ENCODE peak calls at places on chromosomes 12 and 14, in four cellular contexts. Y is K562, U is GM12878, S is endothelial cell of umbilical vein. R is an unnamed sample.

GRCh38 chr12:57127101-57127709 is 1.1 kb upstream of the LRP1 start:
- DNase-seq in Y (peak), U (no peak), S (no peak), R (peak)

GRCh38 chr12:57450057-57450456 is 5.0 kb upstream of the INHBE start:
- DNase-seq in Y (no peak), U (no peak), S (no peak), R (no peak)

GRCh38 chr12:124441443-124442190 is 125.8 kb downstream of the NCOR2 start:
- DNase-seq in Y (peak), U (no peak), S (peak), R (no peak)

GRCh38 chr12:131915774-131916173 is 13.3 kb upstream of the PUS1 start:
- DNase-seq in Y (no peak), U (no peak), S (no peak), R (no peak)

GRCh38 chr14:81435578-81436295 is 35.6 kb upstream of the STON2 start:
- DNase-seq in Y (peak), U (no peak), S (peak), R (peak)

GRCh38 chr12:76368230-76368629 is 20.0 kb upstream of the BBS10 start:
- DNase-seq in Y (no peak), U (no peak), S (no peak), R (no peak)

GRCh38 chr14:26255213-26255612 is 342.6 kb downstream of the NOVA1 start:
- DNase-seq in Y (no peak), U (no peak), S (peak), R (no peak)

GRCh38 chr12:58750484-58750883 is 169.8 kb downstream of the LRIG3 start:
- DNase-seq in Y (no peak), U (no peak), S (no peak), R (no peak)

GRCh38 chr12:8032242-8033152 is at the start of gene FOXJ2:
- DNase-seq in Y (peak), U (no peak), S (peak), R (peak)

GRCh38 chr12:111841236-111841749 is 735 bp upstream of the MAPKAPK5 start:
- DNase-seq in Y (no peak), U (no peak), S (peak), R (no peak)

GRCh38 chr12:127125607-127126259 is 1141.2 kb upstream of the TMEM132C start:
- DNase-seq in Y (peak), U (peak), S (no peak), R (no peak)

GRCh38 chr12:132244724-132245295 is 84.6 kb downstream of the GALNT9 start:
- DNase-seq in Y (no peak), U (no peak), S (no peak), R (no peak)

GRCh38 chr14:69237142-69237541 is 22.8 kb upstream of the GALNT16 start:
- DNase-seq in Y (no peak), U (no peak), S (no peak), R (no peak)

GRCh38 chr14:31371651-31372050 is 48.7 kb downstream of the HEATR5A start:
- DNase-seq in Y (no peak), U (no peak), S (no peak), R (no peak)

GRCh38 chr12:101877816-101878811 is 734 bp downstream of the DRAM1 start:
- DNase-seq in Y (peak), U (no peak), S (peak), R (peak)

GRCh38 chr12:4120316-4120920 is 153.1 kb upstream of the CCND2 start:
- DNase-seq in Y (no peak), U (no peak), S (no peak), R (no peak)

GRCh38 chr12:12238605-12239004 is 28.2 kb downstream of the LRP6 start:
- DNase-seq in Y (no peak), U (no peak), S (no peak), R (no peak)

GRCh38 chr12:70828391-70828790 is 92.1 kb downstream of the PTPRR start:
- DNase-seq in Y (no peak), U (no peak), S (no peak), R (no peak)

GRCh38 chr12:67649165-67650126 is 901 bp downstream of the DYRK2 start:
- DNase-seq in Y (peak), U (no peak), S (peak), R (no peak)

GRCh38 chr14:35365130-35366047 is 39.2 kb downstream of the NFKBIA start:
- DNase-seq in Y (peak), U (no peak), S (peak), R (peak)

GRCh38 chr12:4975574-4975973 is 65.9 kb downstream of the KCNA1 start:
- DNase-seq in Y (peak), U (no peak), S (no peak), R (no peak)

GRCh38 chr12:108117163-108117849 is 11.8 kb upstream of the WSCD2 start:
- DNase-seq in Y (peak), U (no peak), S (no peak), R (no peak)
- TF ChIP-seq MYC in Y (peak), U (no peak), S (no peak), R (no peak)

GRCh38 chr14:24335461-24336146 is 733 bp upstream of the ADCY4 start:
- DNase-seq in Y (no peak), U (no peak), S (peak), R (no peak)

GRCh38 chr14:24331731-24332093 is 3.2 kb downstream of the ADCY4 start:
- DNase-seq in Y (no peak), U (no peak), S (no peak), R (no peak)

GRCh38 chr14:24337144-24337823 is 2.4 kb upstream of the ADCY4 start:
- DNase-seq in Y (no peak), U (no peak), S (no peak), R (no peak)

GRCh38 chr14:24332094-24332983 is 2.5 kb downstream of the ADCY4 start:
- DNase-seq in Y (peak), U (peak), S (peak), R (peak)

GRCh38 chr14:24334431-24335271 is at the start of gene ADCY4:
- DNase-seq in Y (no peak), U (no peak), S (peak), R (no peak)
- TF ChIP-seq EZH2 in Y (no peak), U (no peak), S (no peak), R (no peak)

DNA sequence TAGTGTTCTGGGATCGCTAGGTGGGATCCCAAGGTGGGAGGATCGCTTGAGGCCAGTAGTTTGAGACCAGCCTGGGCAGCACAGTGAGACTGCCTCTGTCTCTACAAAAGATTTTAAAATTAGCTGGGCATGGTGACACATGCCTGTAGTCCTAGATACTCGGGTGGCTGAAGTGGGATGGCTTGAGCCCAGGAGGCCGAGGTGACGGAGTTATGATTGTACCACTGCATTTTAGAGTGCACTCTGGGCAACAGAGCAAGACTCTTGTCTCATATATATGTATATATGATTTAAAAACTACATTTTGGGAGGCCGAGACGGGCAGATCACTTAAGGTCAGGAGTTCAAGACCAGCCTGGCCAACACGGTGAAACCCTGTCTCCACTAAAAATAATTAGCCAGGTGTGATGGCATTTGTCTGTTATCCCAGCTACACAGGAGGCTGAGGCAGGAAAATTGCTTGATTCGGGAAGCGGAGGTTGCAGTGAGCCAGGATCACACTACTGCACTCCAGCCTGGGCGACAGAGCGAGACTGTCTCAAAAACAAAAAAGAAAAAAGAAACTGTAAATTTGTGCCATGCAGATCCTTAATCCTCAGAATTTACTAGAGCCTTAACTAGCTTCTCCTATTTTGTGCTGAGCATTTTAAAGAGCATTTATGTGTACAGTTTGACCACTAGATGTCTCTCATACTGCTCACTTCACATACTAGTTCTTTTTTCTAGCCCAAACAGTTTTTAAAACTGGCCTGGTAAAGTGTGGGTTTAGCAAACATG is 114.8 kb downstream of the MON2 start:
- DNase-seq in Y (peak), U (no peak), S (peak), R (peak)
- TF ChIP-seq MYC in Y (no peak), U (no peak), S (no peak), R (no peak)

GRCh38 chr14:56805992-56806737 is 4.1 kb downstream of the OTX2 start:
- DNase-seq in Y (no peak), U (no peak), S (no peak), R (no peak)

GRCh38 chr14:56809262-56810215 is 740 bp downstream of the OTX2 start:
- DNase-seq in Y (no peak), U (no peak), S (no peak), R (no peak)

GRCh38 chr14:56808314-56809201 is 1.7 kb downstream of the OTX2 start:
- DNase-seq in Y (no peak), U (no peak), S (no peak), R (no peak)

GRCh38 chr14:56805201-56805991 is 4.9 kb downstream of the OTX2 start:
- DNase-seq in Y (no peak), U (no peak), S (no peak), R (no peak)

GRCh38 chr14:56807586-56808168 is 2.6 kb downstream of the OTX2 start:
- DNase-seq in Y (no peak), U (no peak), S (no peak), R (no peak)
- TF ChIP-seq EZH2 in Y (no peak), U (no peak), S (no peak), R (no peak)

GRCh38 chr14:96568646-96569045 is 66.5 kb downstream of the PAPOLA start:
- DNase-seq in Y (no peak), U (no peak), S (no peak), R (no peak)
- TF ChIP-seq MYC in Y (no peak), U (no peak), S (no peak), R (no peak)

DNA sequence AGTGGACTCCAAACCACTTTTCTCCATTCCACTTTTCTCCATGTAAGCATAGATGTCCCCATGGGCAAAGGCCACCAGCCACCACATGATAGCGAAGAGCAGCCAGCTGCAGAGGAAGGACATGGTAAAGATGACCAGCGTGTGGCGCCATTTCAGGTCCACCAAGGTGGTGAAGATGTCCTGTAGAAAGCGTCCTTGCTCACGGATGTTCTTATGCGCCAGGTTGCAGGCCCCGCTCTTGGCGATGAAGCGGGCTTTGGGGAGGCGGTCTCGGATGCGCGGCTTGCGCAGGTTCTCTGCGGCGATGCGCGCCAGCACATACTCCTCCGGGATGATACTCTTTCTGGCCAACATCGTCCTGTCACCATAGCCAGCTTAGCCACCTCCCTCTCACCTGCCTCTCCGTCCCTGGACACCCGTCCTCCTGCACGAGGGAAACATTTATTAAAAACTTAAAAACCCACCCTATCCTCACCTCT is 1.2 kb downstream of the KCNJ8 start:
- DNase-seq in Y (peak), U (no peak), S (no peak), R (no peak)
- TF ChIP-seq EZH2 in Y (no peak), U (no peak), S (peak), R (no peak)

R was measured in HepG2.